ENCODE peak calls at places on chromosomes 7 and 10, in six cellular contexts. One of them, this sample, is unnamed.

GRCh38 chr10:5103481-5103880 is 9.3 kb downstream of the AKR1C3 start:
- DNase-seq in WERI-Rb-1: no peak
- DNase-seq in thoracic aorta: no peak
- DNase-seq in cardiac muscle cell: no peak
- DNase-seq in fibroblast of pulmonary artery: no peak
- DNase-seq in heart right ventricle: no peak
- DNase-seq in this sample: no peak

GRCh38 chr10:67114945-67115344 is 189.1 kb downstream of the LRRTM3 start:
- DNase-seq in WERI-Rb-1: no peak
- DNase-seq in thoracic aorta: no peak
- DNase-seq in cardiac muscle cell: no peak
- DNase-seq in fibroblast of pulmonary artery: no peak
- DNase-seq in heart right ventricle: no peak
- DNase-seq in this sample: no peak

GRCh38 chr10:132397036-132397541 is at the start of gene PWWP2B:
- DNase-seq in WERI-Rb-1: no peak
- DNase-seq in thoracic aorta: no peak
- DNase-seq in cardiac muscle cell: peak; percentile 69
- DNase-seq in fibroblast of pulmonary artery: peak; percentile 23
- DNase-seq in heart right ventricle: no peak
- DNase-seq in this sample: peak; percentile 43

GRCh38 chr7:127683776-127684681 is 32.0 kb downstream of the SND1 start:
- DNase-seq in WERI-Rb-1: no peak
- DNase-seq in thoracic aorta: no peak
- DNase-seq in cardiac muscle cell: no peak
- DNase-seq in fibroblast of pulmonary artery: peak; percentile 28
- DNase-seq in heart right ventricle: no peak
- DNase-seq in this sample: peak; percentile 27

GRCh38 chr10:43226441-43226840 is 40.4 kb downstream of the RASGEF1A start:
- DNase-seq in WERI-Rb-1: peak; percentile 1
- DNase-seq in thoracic aorta: no peak
- DNase-seq in cardiac muscle cell: no peak
- DNase-seq in fibroblast of pulmonary artery: no peak
- DNase-seq in heart right ventricle: no peak
- DNase-seq in this sample: no peak

GRCh38 chr7:156475666-156476065 is 164.9 kb upstream of the RNF32 start:
- DNase-seq in WERI-Rb-1: no peak
- DNase-seq in thoracic aorta: no peak
- DNase-seq in cardiac muscle cell: no peak
- DNase-seq in fibroblast of pulmonary artery: peak; percentile 5
- DNase-seq in heart right ventricle: no peak
- DNase-seq in this sample: peak; percentile 16

GRCh38 chr10:131972474-131973071 is 9.2 kb downstream of the BNIP3 start:
- DNase-seq in WERI-Rb-1: no peak
- DNase-seq in thoracic aorta: no peak
- DNase-seq in cardiac muscle cell: no peak
- DNase-seq in fibroblast of pulmonary artery: peak; percentile 59
- DNase-seq in heart right ventricle: peak; percentile 83
- DNase-seq in this sample: peak; percentile 58

GRCh38 chr7:36148422-36149065 is 4.5 kb upstream of the EEPD1 start:
- DNase-seq in WERI-Rb-1: no peak
- DNase-seq in thoracic aorta: no peak
- DNase-seq in cardiac muscle cell: no peak
- DNase-seq in fibroblast of pulmonary artery: no peak
- DNase-seq in heart right ventricle: no peak
- DNase-seq in this sample: no peak

GRCh38 chr10:61160253-61160652 is 216.3 kb upstream of the RHOBTB1 start:
- DNase-seq in WERI-Rb-1: no peak
- DNase-seq in thoracic aorta: no peak
- DNase-seq in cardiac muscle cell: no peak
- DNase-seq in fibroblast of pulmonary artery: peak; percentile 7
- DNase-seq in heart right ventricle: no peak
- DNase-seq in this sample: no peak

GRCh38 chr7:118183254-118183585 is 744 bp upstream of the LSM8 start:
- DNase-seq in WERI-Rb-1: no peak
- DNase-seq in thoracic aorta: no peak
- DNase-seq in cardiac muscle cell: no peak
- DNase-seq in fibroblast of pulmonary artery: peak; percentile 20
- DNase-seq in heart right ventricle: no peak
- DNase-seq in this sample: peak; percentile 18

GRCh38 chr7:151460474-151460855 is 20.5 kb upstream of the CRYGN start:
- DNase-seq in WERI-Rb-1: peak; percentile 24
- DNase-seq in thoracic aorta: no peak
- DNase-seq in cardiac muscle cell: no peak
- DNase-seq in fibroblast of pulmonary artery: no peak
- DNase-seq in heart right ventricle: no peak
- DNase-seq in this sample: no peak

GRCh38 chr10:67837519-67838314 is at the start of gene DNAJC12:
- DNase-seq in WERI-Rb-1: peak; percentile 15
- DNase-seq in thoracic aorta: no peak
- DNase-seq in cardiac muscle cell: peak; percentile 54
- DNase-seq in fibroblast of pulmonary artery: peak; percentile 82
- DNase-seq in heart right ventricle: no peak
- DNase-seq in this sample: peak; percentile 81

GRCh38 chr7:81361769-81362168 is 408.1 kb downstream of the HGF start:
- DNase-seq in WERI-Rb-1: no peak
- DNase-seq in thoracic aorta: no peak
- DNase-seq in cardiac muscle cell: peak; percentile 18
- DNase-seq in fibroblast of pulmonary artery: no peak
- DNase-seq in heart right ventricle: no peak
- DNase-seq in this sample: no peak

GRCh38 chr7:47282790-47283496 is 299.0 kb downstream of the TNS3 start:
- DNase-seq in WERI-Rb-1: no peak
- DNase-seq in thoracic aorta: no peak
- DNase-seq in cardiac muscle cell: no peak
- DNase-seq in fibroblast of pulmonary artery: no peak
- DNase-seq in heart right ventricle: no peak
- DNase-seq in this sample: no peak

GRCh38 chr10:107626862-107627261 is 462.4 kb upstream of the SORCS1 start:
- DNase-seq in WERI-Rb-1: no peak
- DNase-seq in thoracic aorta: no peak
- DNase-seq in cardiac muscle cell: no peak
- DNase-seq in fibroblast of pulmonary artery: no peak
- DNase-seq in heart right ventricle: no peak
- DNase-seq in this sample: no peak

GRCh38 chr10:124003481-124004371 is 89.7 kb downstream of the CHST15 start:
- DNase-seq in WERI-Rb-1: peak; percentile 2
- DNase-seq in thoracic aorta: no peak
- DNase-seq in cardiac muscle cell: no peak
- DNase-seq in fibroblast of pulmonary artery: no peak
- DNase-seq in heart right ventricle: peak; percentile 2
- DNase-seq in this sample: no peak

GRCh38 chr7:2639151-2639993 is 7.6 kb downstream of the TTYH3 start:
- DNase-seq in WERI-Rb-1: no peak
- DNase-seq in thoracic aorta: no peak
- DNase-seq in cardiac muscle cell: no peak
- DNase-seq in fibroblast of pulmonary artery: no peak
- DNase-seq in heart right ventricle: no peak
- DNase-seq in this sample: no peak

GRCh38 chr10:50561816-50562215 is 61.9 kb downstream of the SGMS1 start:
- DNase-seq in WERI-Rb-1: no peak
- DNase-seq in thoracic aorta: no peak
- DNase-seq in cardiac muscle cell: no peak
- DNase-seq in fibroblast of pulmonary artery: no peak
- DNase-seq in heart right ventricle: no peak
- DNase-seq in this sample: no peak

GRCh38 chr7:92461027-92462003 is 14.0 kb downstream of the GATAD1 start:
- DNase-seq in WERI-Rb-1: peak; percentile 42
- DNase-seq in thoracic aorta: no peak
- DNase-seq in cardiac muscle cell: peak; percentile 48
- DNase-seq in fibroblast of pulmonary artery: peak; percentile 64
- DNase-seq in heart right ventricle: peak; percentile 5
- DNase-seq in this sample: peak; percentile 64

GRCh38 chr7:15828881-15829280 is 142.4 kb upstream of the MEOX2 start:
- DNase-seq in WERI-Rb-1: no peak
- DNase-seq in thoracic aorta: no peak
- DNase-seq in cardiac muscle cell: no peak
- DNase-seq in fibroblast of pulmonary artery: no peak
- DNase-seq in heart right ventricle: no peak
- DNase-seq in this sample: no peak

GRCh38 chr10:18140149-18140956 is at the start of gene CACNB2:
- DNase-seq in WERI-Rb-1: peak; percentile 67
- DNase-seq in thoracic aorta: no peak
- DNase-seq in cardiac muscle cell: peak; percentile 91
- DNase-seq in fibroblast of pulmonary artery: peak; percentile 57
- DNase-seq in heart right ventricle: peak; percentile 68
- DNase-seq in this sample: peak; percentile 68

GRCh38 chr7:16430133-16430532 is 8.8 kb upstream of the CRPPA start:
- DNase-seq in WERI-Rb-1: no peak
- DNase-seq in thoracic aorta: no peak
- DNase-seq in cardiac muscle cell: no peak
- DNase-seq in fibroblast of pulmonary artery: no peak
- DNase-seq in heart right ventricle: no peak
- DNase-seq in this sample: no peak

GRCh38 chr7:55778631-55779030 is 83.9 kb downstream of the SEPTIN14 start:
- DNase-seq in WERI-Rb-1: no peak
- DNase-seq in thoracic aorta: no peak
- DNase-seq in cardiac muscle cell: no peak
- DNase-seq in fibroblast of pulmonary artery: no peak
- DNase-seq in heart right ventricle: no peak
- DNase-seq in this sample: no peak

GRCh38 chr10:125343118-125343752 is 182.9 kb upstream of the CTBP2 start:
- DNase-seq in WERI-Rb-1: peak; percentile 20
- DNase-seq in thoracic aorta: no peak
- DNase-seq in cardiac muscle cell: peak; percentile 30
- DNase-seq in fibroblast of pulmonary artery: peak; percentile 50
- DNase-seq in heart right ventricle: no peak
- DNase-seq in this sample: peak; percentile 53

GRCh38 chr10:77773631-77774426 is 136.2 kb upstream of the KCNMA1 start:
- DNase-seq in WERI-Rb-1: no peak
- DNase-seq in thoracic aorta: no peak
- DNase-seq in cardiac muscle cell: no peak
- DNase-seq in fibroblast of pulmonary artery: no peak
- DNase-seq in heart right ventricle: no peak
- DNase-seq in this sample: no peak

GRCh38 chr10:69881202-69881601 is 79.5 kb downstream of the COL13A1 start:
- DNase-seq in WERI-Rb-1: no peak
- DNase-seq in thoracic aorta: no peak
- DNase-seq in cardiac muscle cell: no peak
- DNase-seq in fibroblast of pulmonary artery: no peak
- DNase-seq in heart right ventricle: no peak
- DNase-seq in this sample: no peak

GRCh38 chr10:69883680-69884375 is 82.1 kb downstream of the COL13A1 start:
- DNase-seq in WERI-Rb-1: no peak
- DNase-seq in thoracic aorta: no peak
- DNase-seq in cardiac muscle cell: no peak
- DNase-seq in fibroblast of pulmonary artery: no peak
- DNase-seq in heart right ventricle: no peak
- DNase-seq in this sample: no peak

GRCh38 chr10:69884686-69885085 is 83.0 kb downstream of the COL13A1 start:
- DNase-seq in WERI-Rb-1: no peak
- DNase-seq in thoracic aorta: no peak
- DNase-seq in cardiac muscle cell: no peak
- DNase-seq in fibroblast of pulmonary artery: peak; percentile 59
- DNase-seq in heart right ventricle: no peak
- DNase-seq in this sample: no peak

GRCh38 chr10:69885379-69886156 is 83.9 kb downstream of the COL13A1 start:
- DNase-seq in WERI-Rb-1: no peak
- DNase-seq in thoracic aorta: no peak
- DNase-seq in cardiac muscle cell: no peak
- DNase-seq in fibroblast of pulmonary artery: peak; percentile 12
- DNase-seq in heart right ventricle: no peak
- DNase-seq in this sample: no peak

DNA sequence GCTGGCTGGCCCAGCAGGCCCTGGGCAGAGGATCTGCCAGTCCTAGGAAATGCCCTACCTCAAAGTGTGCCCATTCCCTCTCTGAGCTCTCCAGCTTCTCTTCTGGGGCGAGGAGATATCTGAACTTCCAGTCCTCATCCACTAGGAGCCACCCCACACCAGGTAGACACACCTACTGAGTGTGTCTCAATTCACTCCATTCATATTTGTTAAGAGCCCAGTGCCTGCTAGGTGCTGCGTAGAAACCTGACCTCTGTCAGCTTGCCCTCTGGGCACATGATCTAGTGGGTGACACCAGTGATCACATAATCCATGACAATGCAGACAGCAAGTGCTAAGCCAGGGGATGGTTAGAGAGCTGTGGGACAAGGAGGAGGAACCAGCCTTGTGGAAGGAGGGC is 81.5 kb downstream of the COL13A1 start:
- DNase-seq in WERI-Rb-1: peak; percentile 74
- DNase-seq in thoracic aorta: no peak
- DNase-seq in cardiac muscle cell: no peak
- DNase-seq in fibroblast of pulmonary artery: no peak
- DNase-seq in heart right ventricle: no peak
- DNase-seq in this sample: no peak
- TF ChIP-seq CTCF in WERI-Rb-1: peak; percentile 79
- TF ChIP-seq CTCF in thoracic aorta: no peak
- TF ChIP-seq CTCF in cardiac muscle cell: no peak
- TF ChIP-seq CTCF in fibroblast of pulmonary artery: no peak
- TF ChIP-seq CTCF in heart right ventricle: no peak
- TF ChIP-seq CTCF in this sample: no peak

DNA sequence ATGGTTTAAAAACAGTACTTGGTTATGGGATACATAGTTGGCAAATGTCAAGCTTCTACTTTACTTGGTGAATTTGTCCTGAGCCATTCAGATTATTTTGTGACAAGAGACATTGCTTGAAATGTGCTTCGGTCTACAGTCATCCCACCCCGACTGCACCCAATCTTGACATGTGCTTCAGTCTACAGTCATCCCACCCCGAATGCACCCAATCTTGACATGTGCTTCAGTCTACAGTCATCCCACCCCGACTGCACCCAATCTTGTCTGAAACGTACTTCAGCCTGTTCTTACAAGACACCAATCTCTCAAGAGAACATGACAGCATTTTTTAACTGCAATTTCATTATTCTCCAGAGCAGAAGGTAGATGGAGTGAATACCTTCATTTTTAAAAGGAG is 47.8 kb downstream of the PRKCQ start:
- DNase-seq in WERI-Rb-1: no peak
- DNase-seq in thoracic aorta: no peak
- DNase-seq in cardiac muscle cell: no peak
- DNase-seq in fibroblast of pulmonary artery: no peak
- DNase-seq in heart right ventricle: no peak
- DNase-seq in this sample: no peak
- H3K4me3 ChIP-seq in WERI-Rb-1: no peak overlapping the region
- H3K4me3 ChIP-seq in thoracic aorta: no peak overlapping the region
- H3K4me3 ChIP-seq in cardiac muscle cell: no peak overlapping the region
- H3K4me3 ChIP-seq in fibroblast of pulmonary artery: no peak overlapping the region
- H3K4me3 ChIP-seq in heart right ventricle: no peak overlapping the region
- H3K4me3 ChIP-seq in this sample: no peak overlapping the region

GRCh38 chr7:4776160-4776623 is 769 bp downstream of the AP5Z1 start:
- DNase-seq in WERI-Rb-1: no peak
- DNase-seq in thoracic aorta: no peak
- DNase-seq in cardiac muscle cell: no peak
- DNase-seq in fibroblast of pulmonary artery: no peak
- DNase-seq in heart right ventricle: no peak
- DNase-seq in this sample: no peak
- TF ChIP-seq CTCF in WERI-Rb-1: no peak
- TF ChIP-seq CTCF in thoracic aorta: no peak
- TF ChIP-seq CTCF in cardiac muscle cell: no peak
- TF ChIP-seq CTCF in fibroblast of pulmonary artery: no peak
- TF ChIP-seq CTCF in heart right ventricle: no peak
- TF ChIP-seq CTCF in this sample: no peak

DNA sequence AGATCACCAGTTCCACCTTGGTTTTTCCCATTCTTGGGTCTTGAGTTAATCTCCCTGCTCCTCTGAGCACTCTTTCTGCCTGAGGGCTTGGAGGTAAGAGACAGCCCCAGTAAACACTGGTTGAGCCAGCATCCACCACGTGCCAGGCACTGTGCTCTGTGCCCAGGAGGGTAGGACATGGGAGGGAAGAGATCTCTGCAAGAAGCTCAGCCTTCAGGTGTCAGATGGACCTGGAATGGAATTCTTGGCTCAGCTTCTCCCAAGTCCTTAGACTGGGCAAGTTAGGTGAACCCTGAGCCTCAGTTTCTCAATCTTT is 2.5 kb downstream of the ZYX start:
- DNase-seq in WERI-Rb-1: no peak
- DNase-seq in thoracic aorta: no peak
- DNase-seq in cardiac muscle cell: no peak
- DNase-seq in fibroblast of pulmonary artery: no peak
- DNase-seq in heart right ventricle: no peak
- DNase-seq in this sample: no peak
- H3K4me3 ChIP-seq in WERI-Rb-1: no peak overlapping the region
- H3K4me3 ChIP-seq in thoracic aorta: peak overlapping the region; percentile 100
- H3K4me3 ChIP-seq in cardiac muscle cell: no peak overlapping the region
- H3K4me3 ChIP-seq in fibroblast of pulmonary artery: peak overlapping the region; percentile 95
- H3K4me3 ChIP-seq in heart right ventricle: peak overlapping the region; percentile 100
- H3K4me3 ChIP-seq in this sample: peak overlapping the region; percentile 91